ENCODE peak calls at places on chromosomes 11 and 22, in eight cellular contexts. P is GM19239; A is OCI-LY7; U is NCI-H1105 treated with DMSO at 0.1 percent for 48 hours; Z is NCI-H1930; K is adipocyte; R is sciatic nerve; C is stimulated activated CD4-positive, alpha-beta T cell treated with anti-CD3 and anti-CD28 coated beads, Interleukin-1b, Interleukin-23, amount 100 ng/mL, for 1 hour. W is an unnamed sample.

GRCh38 chr11:1037506-1038055 is 1.1 kb upstream of the MUC6 start:
- DNase-seq in P (no peak), A (no peak), U (no peak), Z (no peak), K (no peak), R (no peak), C (no peak), W (no peak)

GRCh38 chr22:47167056-47167455 is 404.6 kb downstream of the TBC1D22A start:
- DNase-seq in P (no peak), A (no peak), U (peak; percentile 34), Z (no peak), K (no peak), R (peak; percentile 19), C (no peak), W (no peak)

GRCh38 chr11:12003815-12004214 is 4.6 kb downstream of the DKK3 start:
- DNase-seq in P (no peak), A (no peak), U (no peak), Z (no peak), K (no peak), R (no peak), C (no peak), W (no peak)

GRCh38 chr22:45120931-45121330 is 42.8 kb upstream of the NUP50 start:
- DNase-seq in P (no peak), A (no peak), U (peak; percentile 17), Z (no peak), K (no peak), R (no peak), C (no peak), W (no peak)

GRCh38 chr11:11580831-11581492 is 40.8 kb downstream of the GALNT18 start:
- DNase-seq in P (no peak), A (no peak), U (peak; percentile 25), Z (no peak), K (no peak), R (no peak), C (no peak), W (no peak)

GRCh38 chr11:19714387-19715363 is 2.0 kb downstream of the NAV2 start:
- DNase-seq in P (no peak), A (no peak), U (peak; percentile 62), Z (no peak), K (peak; percentile 59), R (no peak), C (no peak), W (no peak)

GRCh38 chr11:28110839-28111235 is 2.6 kb downstream of the METTL15 start:
- DNase-seq in P (no peak), A (no peak), U (no peak), Z (no peak), K (peak; percentile 42), R (no peak), C (no peak), W (no peak)

GRCh38 chr11:128604723-128605122 is 17.4 kb upstream of the ETS1 start:
- DNase-seq in P (no peak), A (no peak), U (no peak), Z (no peak), K (no peak), R (no peak), C (no peak), W (no peak)

GRCh38 chr11:126157326-126158030 is 54.0 kb downstream of the RPUSD4 start:
- DNase-seq in P (no peak), A (no peak), U (no peak), Z (no peak), K (no peak), R (no peak), C (no peak), W (no peak)

GRCh38 chr22:49016909-49017768 is 810.5 kb downstream of the BRD1 start:
- DNase-seq in P (no peak), A (no peak), U (no peak), Z (no peak), K (no peak), R (peak; percentile 40), C (no peak), W (no peak)

GRCh38 chr11:10622957-10623787 is 54.7 kb upstream of the LYVE1 start:
- DNase-seq in P (no peak), A (peak; percentile 27), U (no peak), Z (no peak), K (no peak), R (peak; percentile 25), C (no peak), W (no peak)

GRCh38 chr11:269146-269890 is 8.9 kb upstream of the NLRP6 start:
- DNase-seq in P (no peak), A (peak; percentile 99), U (no peak), Z (no peak), K (no peak), R (no peak), C (no peak), W (peak; percentile 62)

GRCh38 chr22:23762866-23763578 is at the start of gene C22orf15:
- DNase-seq in P (no peak), A (no peak), U (no peak), Z (no peak), K (no peak), R (no peak), C (no peak), W (no peak)